ENCODE peak calls at places on chromosomes 7 and 10, in seven cellular contexts. F, Z, C, W, B, A and I are unnamed samples.

GRCh38 chr10:84216834-84217233 is 8.5 kb downstream of the LRIT2 start:
- DNase-seq in F (no peak), Z (no peak), C (no peak), B (no peak), A (no peak), W (no peak), I (no peak)

GRCh38 chr10:84588426-84588825 is 260.0 kb downstream of the CCSER2 start:
- DNase-seq in B (no peak), C (no peak), Z (no peak), W (no peak), A (no peak), F (no peak), I (no peak)

GRCh38 chr7:82624337-82624736 is 180.8 kb upstream of the CACNA2D1 start:
- DNase-seq in W (no peak), A (no peak), C (no peak), Z (no peak), B (no peak), F (no peak), I (no peak)

GRCh38 chr10:4677296-4678021 is 148.5 kb upstream of the AKR1E2 start:
- DNase-seq in B (no peak), C (no peak), F (no peak), W (no peak), Z (no peak), A (no peak), I (no peak)

GRCh38 chr7:33928986-33929385 is 23.6 kb downstream of the BMPER start:
- DNase-seq in Z (no peak), W (no peak), A (no peak), C (peak; percentile 35), F (no peak), B (no peak), I (no peak)

GRCh38 chr7:35878356-35878755 is 77.5 kb downstream of the SEPTIN7 start:
- DNase-seq in C (no peak), A (no peak), F (no peak), B (no peak), W (no peak), Z (no peak), I (no peak)

GRCh38 chr7:100475549-100475948 is 3.5 kb downstream of the TSC22D4 start:
- DNase-seq in A (peak; percentile 39), Z (no peak), B (no peak), W (peak; percentile 71), C (peak; percentile 66), F (no peak), I (no peak)

GRCh38 chr7:5284304-5285281 is 1.9 kb downstream of the SLC29A4 start:
- DNase-seq in B (peak; percentile 49), F (peak; percentile 52), Z (peak; percentile 56), W (peak; percentile 82), A (peak; percentile 45), C (no peak), I (no peak)

GRCh38 chr7:155577509-155577905 is 31.1 kb upstream of the CNPY1 start:
- DNase-seq in B (no peak), F (no peak), Z (no peak), A (no peak), W (no peak), C (no peak), I (no peak)

GRCh38 chr7:76054129-76055120 is 6.5 kb downstream of the MDH2 start:
- DNase-seq in A (no peak), F (no peak), Z (no peak), W (no peak), B (no peak), C (no peak), I (no peak)

GRCh38 chr7:47378728-47379395 is 203.0 kb downstream of the TNS3 start:
- DNase-seq in C (no peak), Z (peak; percentile 8), W (no peak), B (no peak), F (no peak), A (no peak), I (no peak)

GRCh38 chr10:12807096-12807755 is 194.3 kb downstream of the CCDC3 start:
- DNase-seq in B (no peak), F (no peak), W (peak; percentile 34), Z (no peak), C (no peak), A (no peak), I (no peak)

DNA sequence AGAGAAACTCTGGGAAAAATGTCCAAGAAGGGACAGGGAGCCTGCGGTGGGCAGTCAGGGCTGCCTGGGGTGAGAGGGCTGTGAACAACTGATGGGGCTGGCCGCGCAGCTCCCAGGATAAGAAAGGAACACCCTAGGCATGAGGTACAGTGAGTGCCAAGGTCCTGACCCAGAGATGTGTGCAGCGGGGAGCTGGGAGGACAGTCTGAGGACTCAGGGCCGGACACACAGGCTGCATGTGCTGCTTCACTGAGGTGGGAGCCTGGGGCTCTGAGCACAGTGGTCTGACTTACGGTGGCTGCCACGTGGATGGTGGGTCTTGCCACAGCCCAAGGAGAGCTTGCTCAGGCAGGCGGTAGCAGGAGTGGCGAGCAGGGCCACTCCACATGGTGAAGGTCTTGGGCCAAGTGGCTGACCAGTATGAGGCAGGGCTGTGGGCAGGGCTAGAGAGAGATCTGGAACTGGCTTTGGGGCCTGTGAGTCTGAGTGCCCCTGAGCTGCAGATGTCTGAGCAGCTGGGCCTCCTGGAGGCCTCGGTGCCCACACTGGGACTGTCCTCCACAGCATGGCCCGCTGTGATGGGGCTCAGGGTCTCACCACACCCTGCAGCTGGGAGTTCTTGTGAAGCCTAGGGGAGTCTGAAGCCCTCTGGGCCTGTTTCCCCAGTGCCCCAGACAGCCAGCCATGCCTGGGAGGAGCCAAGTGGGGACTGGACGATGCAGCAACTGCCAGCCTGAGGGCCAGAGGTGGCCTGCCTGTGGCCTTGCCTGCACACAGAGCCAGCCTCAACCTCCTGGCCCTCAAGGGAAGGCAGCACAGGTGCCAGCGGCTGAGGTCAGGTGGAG is 60.3 kb downstream of the RASGEF1A start:
- DNase-seq in B (no peak), F (peak; percentile 10), C (peak; percentile 7), Z (peak; percentile 5), A (peak; percentile 8), W (no peak), I (peak; percentile 41)
- H3K4me1 ChIP-seq in B (no peaks in the 10 kb centered on the region), F (no peaks in the 10 kb centered on the region), C (peaks cover 12% of the 10 kb centered on the region), Z (peaks cover 7% of the 10 kb centered on the region), A (no peaks in the 10 kb centered on the region), W (no peaks in the 10 kb centered on the region), I (peaks cover 7% of the 10 kb centered on the region)

GRCh38 chr10:122151121-122151694 is 119.9 kb upstream of the BTBD16 start:
- DNase-seq in W (no peak), A (no peak), C (no peak), F (no peak), Z (no peak), B (no peak), I (no peak)
- H3K27ac ChIP-seq in W (peak overlapping the region; percentile 33), A (no peak overlapping the region), C (peak overlapping the region; percentile 90), F (no peak overlapping the region), Z (peak overlapping the region; percentile 80), B (no peak overlapping the region), I (peak overlapping the region; percentile 85)

GRCh38 chr7:149552778-149553177 is 55.2 kb upstream of the ZNF746 start:
- DNase-seq in B (no peak), A (no peak), F (no peak), W (no peak), C (no peak), Z (no peak), I (no peak)

GRCh38 chr7:149544028-149544427 is 46.4 kb upstream of the ZNF746 start:
- DNase-seq in F (no peak), W (no peak), Z (no peak), C (no peak), B (no peak), A (no peak), I (no peak)

GRCh38 chr7:149546331-149546730 is 48.7 kb upstream of the ZNF746 start:
- DNase-seq in B (no peak), Z (no peak), F (no peak), W (no peak), C (no peak), A (no peak), I (no peak)

GRCh38 chr7:149547126-149547525 is 49.5 kb upstream of the ZNF746 start:
- DNase-seq in C (no peak), F (no peak), B (no peak), A (no peak), Z (no peak), W (no peak), I (no peak)
- TF ChIP-seq CTCF in C (no peak), F (no peak), B (peak; percentile 50), A (no peak), Z (no peak), W (no peak), I (no peak)

GRCh38 chr10:47253651-47254375 is 46.2 kb upstream of the GDF10 start:
- DNase-seq in B (no peak), W (peak; percentile 28), A (no peak), Z (peak; percentile 1), F (peak; percentile 53), C (peak; percentile 63), I (peak; percentile 84)
- H3K4me1 ChIP-seq in B (no peaks in the 10 kb centered on the region), W (no peaks in the 10 kb centered on the region), A (no peaks in the 10 kb centered on the region), Z (no peaks in the 10 kb centered on the region), F (peaks cover 11% of the 10 kb centered on the region), C (peaks cover 22% of the 10 kb centered on the region), I (peaks cover 15% of the 10 kb centered on the region)

DNA sequence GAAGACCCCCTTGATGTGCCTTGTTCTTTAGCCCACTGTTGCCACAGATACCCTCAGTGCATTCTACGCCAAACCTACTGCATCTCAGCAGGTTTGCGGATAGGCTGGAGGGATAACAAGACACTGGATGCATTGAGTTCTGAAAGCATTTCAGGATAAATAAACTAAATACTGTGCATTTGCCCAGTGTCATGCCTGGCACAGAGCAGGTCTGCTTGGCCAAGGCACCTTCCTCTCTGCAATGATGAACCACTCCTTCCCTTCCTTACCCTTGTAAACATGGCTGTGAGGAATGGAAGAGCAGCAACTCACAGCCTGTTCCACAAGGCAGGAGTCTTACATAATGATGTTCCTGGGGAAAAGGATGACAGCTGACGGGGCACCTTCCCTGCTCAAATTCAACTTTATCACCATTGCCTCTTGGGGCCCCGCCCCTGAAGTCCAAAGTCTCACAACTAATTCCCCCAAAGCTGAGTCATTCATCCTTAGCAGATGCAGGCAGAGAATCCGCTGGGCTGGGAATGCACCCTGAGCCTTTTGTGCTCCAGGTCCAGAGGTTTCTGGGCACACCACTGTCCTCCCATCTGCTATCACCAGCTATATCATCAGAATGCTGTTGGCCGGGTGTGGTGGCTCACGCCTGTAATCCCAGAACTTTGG is 11.6 kb downstream of the DDX56 start:
- DNase-seq in F (no peak), C (no peak), B (no peak), A (no peak), W (no peak), Z (peak; percentile 73), I (peak; percentile 35)
- H3K27ac ChIP-seq in F (no peak overlapping the region), C (no peak overlapping the region), B (no peak overlapping the region), A (no peak overlapping the region), W (no peak overlapping the region), Z (no peak overlapping the region), I (no peak overlapping the region)

GRCh38 chr10:92938846-92939245 is 90.5 kb downstream of the EXOC6 start:
- DNase-seq in F (no peak), Z (no peak), A (no peak), B (no peak), W (no peak), C (no peak), I (no peak)
- TF ChIP-seq CTCF in F (no peak), Z (no peak), A (no peak), B (no peak), W (no peak), C (no peak), I (no peak)